ENCODE peak calls at places on chromosomes 5 and 9, in seven cellular contexts. D, Z, B, M, O, N and I are unnamed samples.

GRCh38 chr5:86748538-86749105 is 130.9 kb downstream of the COX7C start:
- DNase-seq in D (no peak), Z (peak; percentile 73), B (no peak), M (no peak), O (no peak), N (no peak), I (no peak)

GRCh38 chr5:158522001-158522400 is 577.7 kb downstream of the EBF1 start:
- DNase-seq in D (no peak), Z (no peak), B (no peak), M (no peak), O (no peak), N (peak; percentile 12), I (no peak)

GRCh38 chr9:14153310-14153720 is 160.6 kb downstream of the NFIB start:
- DNase-seq in D (no peak), Z (no peak), B (no peak), M (no peak), O (no peak), N (no peak), I (no peak)

GRCh38 chr5:151167022-151167421 is 9.4 kb upstream of the ANXA6 start:
- DNase-seq in D (no peak), Z (no peak), B (no peak), M (no peak), O (no peak), N (no peak), I (no peak)

GRCh38 chr9:1083325-1083913 is 33.3 kb downstream of the DMRT2 start:
- DNase-seq in D (peak; percentile 22), Z (no peak), B (peak; percentile 69), M (no peak), O (no peak), N (no peak), I (no peak)

GRCh38 chr5:149459891-149460290 is 80.8 kb upstream of the IL17B start:
- DNase-seq in D (no peak), Z (no peak), B (no peak), M (no peak), O (no peak), N (no peak), I (no peak)

GRCh38 chr5:43606351-43606750 is 3.4 kb downstream of the NNT start:
- DNase-seq in D (no peak), Z (no peak), B (no peak), M (no peak), O (no peak), N (no peak), I (no peak)

GRCh38 chr5:93736284-93736683 is 5.1 kb downstream of the POU5F2 start:
- DNase-seq in D (no peak), Z (no peak), B (no peak), M (no peak), O (no peak), N (no peak), I (no peak)

GRCh38 chr5:169641253-169641652 is 4.2 kb downstream of the DOCK2 start:
- DNase-seq in D (no peak), Z (peak; percentile 75), B (no peak), M (no peak), O (no peak), N (no peak), I (no peak)

GRCh38 chr9:137724114-137724445 is 105.3 kb downstream of the EHMT1 start:
- DNase-seq in D (peak; percentile 7), Z (peak; percentile 96), B (no peak), M (no peak), O (no peak), N (no peak), I (no peak)

GRCh38 chr9:124256517-124257069 is 1.2 kb upstream of the NEK6 start:
- DNase-seq in D (peak; percentile 95), Z (peak; percentile 98), B (no peak), M (no peak), O (no peak), N (no peak), I (no peak)

GRCh38 chr5:79025054-79025465 is 40.0 kb upstream of the ARSB start:
- DNase-seq in D (peak; percentile 68), Z (peak; percentile 64), B (peak; percentile 57), M (peak; percentile 34), O (no peak), N (no peak), I (peak; percentile 9)

GRCh38 chr9:131818089-131818488 is 78.2 kb upstream of the RAPGEF1 start:
- DNase-seq in D (no peak), Z (no peak), B (no peak), M (no peak), O (no peak), N (no peak), I (no peak)

GRCh38 chr9:120619751-120620655 is 40.0 kb upstream of the CDK5RAP2 start:
- DNase-seq in D (peak; percentile 78), Z (peak; percentile 66), B (peak; percentile 45), M (peak; percentile 45), O (peak; percentile 25), N (peak; percentile 41), I (peak; percentile 35)

GRCh38 chr5:10741661-10742060 is 19.4 kb downstream of the DAP start:
- DNase-seq in D (no peak), Z (no peak), B (no peak), M (no peak), O (no peak), N (no peak), I (no peak)

GRCh38 chr5:51018423-51018822 is 352.0 kb downstream of the PARP8 start:
- DNase-seq in D (no peak), Z (no peak), B (no peak), M (no peak), O (no peak), N (no peak), I (no peak)

GRCh38 chr9:98983295-98984268 is 39.9 kb downstream of the COL15A1 start:
- DNase-seq in D (peak; percentile 90), Z (peak; percentile 87), B (no peak), M (no peak), O (no peak), N (no peak), I (no peak)

GRCh38 chr5:1462358-1462757 is 17.1 kb upstream of the SLC6A3 start:
- DNase-seq in D (no peak), Z (no peak), B (no peak), M (no peak), O (no peak), N (no peak), I (no peak)

GRCh38 chr5:177447066-177447610 is 524 bp downstream of the PRR7 start:
- DNase-seq in D (peak; percentile 72), Z (peak; percentile 76), B (peak; percentile 74), M (no peak), O (peak; percentile 83), N (peak; percentile 70), I (no peak)

GRCh38 chr9:137487454-137488329 is 28.6 kb upstream of the NSMF start:
- DNase-seq in D (no peak), Z (no peak), B (no peak), M (no peak), O (no peak), N (no peak), I (no peak)

GRCh38 chr5:164027738-164028137 is 522.3 kb downstream of the MAT2B start:
- DNase-seq in D (peak; percentile 55), Z (no peak), B (no peak), M (no peak), O (no peak), N (no peak), I (no peak)

GRCh38 chr9:135908334-135909204 is 1.2 kb upstream of the CAMSAP1 start:
- DNase-seq in D (peak; percentile 79), Z (no peak), B (no peak), M (no peak), O (no peak), N (no peak), I (no peak)

GRCh38 chr5:142432961-142433360 is 108.1 kb upstream of the SPRY4 start:
- DNase-seq in D (no peak), Z (peak; percentile 76), B (no peak), M (no peak), O (no peak), N (no peak), I (no peak)

GRCh38 chr5:96794757-96795156 is 13.0 kb downstream of the ERAP1 start:
- DNase-seq in D (no peak), Z (no peak), B (no peak), M (no peak), O (no peak), N (no peak), I (no peak)